ENCODE peak calls at places on chromosomes 1 and 21, in five cellular contexts. P is nucleus accumbens, K is NCI-H1417, H is stromal cell of bone marrow, M is endothelial cell of umbilical vein. S is an unnamed sample.

GRCh38 chr21:14825405-14826032 is 239.3 kb downstream of the NRIP1 start:
- DNase-seq in P (no peak), K (no peak), H (no peak), M (no peak), S (no peak)

GRCh38 chr1:30084909-30085571 is 638.3 kb downstream of the MATN1 start:
- DNase-seq in P (no peak), K (no peak), H (no peak), M (no peak), S (no peak)

GRCh38 chr21:41167348-41168342 is at the start of gene BACE2:
- DNase-seq in P (peak; percentile 16), K (peak; percentile 84), H (peak; percentile 63), M (peak; percentile 72), S (peak; percentile 39)

GRCh38 chr1:209840611-209841010 is 12.8 kb downstream of the UTP25 start:
- DNase-seq in P (no peak), K (no peak), H (no peak), M (no peak), S (no peak)

GRCh38 chr1:59678809-59679228 is 135.9 kb upstream of the HOOK1 start:
- DNase-seq in P (no peak), K (peak; percentile 33), H (peak; percentile 84), M (peak; percentile 93), S (no peak)

GRCh38 chr1:6224733-6225132 is 11.0 kb downstream of the ICMT start:
- DNase-seq in P (no peak), K (no peak), H (no peak), M (no peak), S (peak; percentile 54)

GRCh38 chr1:24725209-24725651 is 20.0 kb upstream of the CLIC4 start:
- DNase-seq in P (no peak), K (no peak), H (no peak), M (peak; percentile 86), S (peak; percentile 55)

GRCh38 chr1:202809597-202810159 is 1.1 kb upstream of the PCAT6 start:
- DNase-seq in P (no peak), K (no peak), H (no peak), M (no peak), S (no peak)

GRCh38 chr1:7012461-7012924 is 227.2 kb downstream of the CAMTA1 start:
- DNase-seq in P (no peak), K (no peak), H (no peak), M (no peak), S (no peak)

GRCh38 chr1:35640380-35641232 is 720 bp downstream of the PSMB2 start:
- DNase-seq in P (no peak), K (no peak), H (no peak), M (peak; percentile 10), S (no peak)

GRCh38 chr1:212651521-212651920 is 43.0 kb downstream of the ATF3 start:
- DNase-seq in P (no peak), K (no peak), H (peak; percentile 78), M (no peak), S (no peak)

GRCh38 chr1:235078927-235079381 is 49.7 kb downstream of the TOMM20 start:
- DNase-seq in P (no peak), K (no peak), H (peak; percentile 61), M (no peak), S (no peak)

GRCh38 chr1:103371234-103371633 is 154.3 kb upstream of the RNPC3 start:
- DNase-seq in P (no peak), K (no peak), H (peak; percentile 34), M (no peak), S (no peak)

GRCh38 chr1:232462200-232462599 is 167.7 kb downstream of the SIPA1L2 start:
- DNase-seq in P (no peak), K (peak; percentile 31), H (no peak), M (no peak), S (no peak)

GRCh38 chr1:22527555-22528296 is 35.6 kb upstream of the EPHA8 start:
- DNase-seq in P (no peak), K (peak; percentile 91), H (no peak), M (no peak), S (no peak)

GRCh38 chr1:208717490-208717889 is 473.3 kb upstream of the PLXNA2 start:
- DNase-seq in P (no peak), K (no peak), H (no peak), M (no peak), S (no peak)